ENCODE peak calls at places on chromosome 4, in eight cellular contexts. One of them, this sample, is unnamed.

GRCh38 chr4:99447079-99447478 is 11.9 kb upstream of the ADH7 start:
- DNase-seq in AG10803: peak
- DNase-seq in pancreas: no peak
- DNase-seq in SK-N-SH: no peak
- DNase-seq in GM23338: peak
- DNase-seq in choroid plexus epithelial cell: peak
- DNase-seq in neural progenitor cell: peak
- DNase-seq in ovary: no peak
- DNase-seq in this sample: peak

GRCh38 chr4:156977435-156978160 is 6.0 kb upstream of the PDGFC start:
- DNase-seq in AG10803: peak
- DNase-seq in pancreas: no peak
- DNase-seq in ovary: no peak
- DNase-seq in neural progenitor cell: no peak
- DNase-seq in GM23338: no peak
- DNase-seq in SK-N-SH: no peak
- DNase-seq in choroid plexus epithelial cell: peak
- DNase-seq in this sample: peak

GRCh38 chr4:73127839-73128448 is 58.4 kb upstream of the COX18 start:
- DNase-seq in neural progenitor cell: peak
- DNase-seq in SK-N-SH: peak
- DNase-seq in GM23338: peak
- DNase-seq in AG10803: peak
- DNase-seq in pancreas: no peak
- DNase-seq in ovary: no peak
- DNase-seq in choroid plexus epithelial cell: peak
- DNase-seq in this sample: peak

GRCh38 chr4:7734651-7735260 is 204.9 kb downstream of the AFAP1 start:
- DNase-seq in GM23338: no peak
- DNase-seq in AG10803: no peak
- DNase-seq in ovary: no peak
- DNase-seq in choroid plexus epithelial cell: no peak
- DNase-seq in pancreas: no peak
- DNase-seq in neural progenitor cell: no peak
- DNase-seq in SK-N-SH: no peak
- DNase-seq in this sample: no peak

GRCh38 chr4:121726642-121727268 is 30.0 kb upstream of the ANXA5 start:
- DNase-seq in choroid plexus epithelial cell: peak
- DNase-seq in GM23338: peak
- DNase-seq in SK-N-SH: peak
- DNase-seq in ovary: no peak
- DNase-seq in pancreas: no peak
- DNase-seq in AG10803: peak
- DNase-seq in neural progenitor cell: peak
- DNase-seq in this sample: peak

GRCh38 chr4:121714548-121714947 is 17.8 kb upstream of the ANXA5 start:
- DNase-seq in SK-N-SH: no peak
- DNase-seq in pancreas: no peak
- DNase-seq in neural progenitor cell: no peak
- DNase-seq in GM23338: no peak
- DNase-seq in AG10803: no peak
- DNase-seq in choroid plexus epithelial cell: no peak
- DNase-seq in ovary: no peak
- DNase-seq in this sample: no peak

GRCh38 chr4:137509855-137510282 is 22.4 kb downstream of the PCDH18 start:
- DNase-seq in neural progenitor cell: no peak
- DNase-seq in GM23338: no peak
- DNase-seq in AG10803: no peak
- DNase-seq in ovary: no peak
- DNase-seq in SK-N-SH: no peak
- DNase-seq in choroid plexus epithelial cell: peak
- DNase-seq in pancreas: no peak
- DNase-seq in this sample: peak

GRCh38 chr4:88359558-88359957 is 19.1 kb upstream of the HERC6 start:
- DNase-seq in choroid plexus epithelial cell: no peak
- DNase-seq in AG10803: no peak
- DNase-seq in GM23338: no peak
- DNase-seq in ovary: no peak
- DNase-seq in neural progenitor cell: no peak
- DNase-seq in SK-N-SH: no peak
- DNase-seq in pancreas: no peak
- DNase-seq in this sample: no peak

GRCh38 chr4:8148785-8149435 is 9.7 kb downstream of the ABLIM2 start:
- DNase-seq in AG10803: no peak
- DNase-seq in GM23338: no peak
- DNase-seq in SK-N-SH: no peak
- DNase-seq in ovary: no peak
- DNase-seq in choroid plexus epithelial cell: no peak
- DNase-seq in neural progenitor cell: no peak
- DNase-seq in pancreas: no peak
- DNase-seq in this sample: no peak

GRCh38 chr4:176584031-176584430 is 208.7 kb downstream of the VEGFC start:
- DNase-seq in pancreas: no peak
- DNase-seq in GM23338: no peak
- DNase-seq in SK-N-SH: no peak
- DNase-seq in choroid plexus epithelial cell: peak
- DNase-seq in AG10803: peak
- DNase-seq in ovary: no peak
- DNase-seq in neural progenitor cell: no peak
- DNase-seq in this sample: peak

GRCh38 chr4:26242451-26242850 is 78.4 kb upstream of the RBPJ start:
- DNase-seq in GM23338: no peak
- DNase-seq in choroid plexus epithelial cell: peak
- DNase-seq in AG10803: peak
- DNase-seq in SK-N-SH: no peak
- DNase-seq in ovary: no peak
- DNase-seq in pancreas: no peak
- DNase-seq in neural progenitor cell: no peak
- DNase-seq in this sample: no peak

GRCh38 chr4:74283614-74284013 is 24.7 kb upstream of the EPGN start:
- DNase-seq in SK-N-SH: no peak
- DNase-seq in neural progenitor cell: no peak
- DNase-seq in pancreas: no peak
- DNase-seq in ovary: no peak
- DNase-seq in GM23338: no peak
- DNase-seq in AG10803: peak
- DNase-seq in choroid plexus epithelial cell: peak
- DNase-seq in this sample: peak

GRCh38 chr4:5158391-5158770 is 107.1 kb downstream of the STK32B start:
- DNase-seq in pancreas: no peak
- DNase-seq in GM23338: no peak
- DNase-seq in neural progenitor cell: peak
- DNase-seq in choroid plexus epithelial cell: no peak
- DNase-seq in SK-N-SH: no peak
- DNase-seq in ovary: no peak
- DNase-seq in AG10803: no peak
- DNase-seq in this sample: no peak

GRCh38 chr4:151854731-151855130 is 93.9 kb upstream of the GATB start:
- DNase-seq in ovary: no peak
- DNase-seq in GM23338: no peak
- DNase-seq in SK-N-SH: no peak
- DNase-seq in choroid plexus epithelial cell: no peak
- DNase-seq in neural progenitor cell: no peak
- DNase-seq in AG10803: no peak
- DNase-seq in pancreas: no peak
- DNase-seq in this sample: no peak

GRCh38 chr4:140423106-140423505 is 4.3 kb downstream of the CLGN start:
- DNase-seq in GM23338: no peak
- DNase-seq in pancreas: no peak
- DNase-seq in SK-N-SH: no peak
- DNase-seq in ovary: no peak
- DNase-seq in neural progenitor cell: no peak
- DNase-seq in AG10803: peak
- DNase-seq in choroid plexus epithelial cell: peak
- DNase-seq in this sample: no peak

GRCh38 chr4:155342142-155342541 is 34.6 kb downstream of the MAP9 start:
- DNase-seq in neural progenitor cell: no peak
- DNase-seq in SK-N-SH: no peak
- DNase-seq in pancreas: no peak
- DNase-seq in GM23338: no peak
- DNase-seq in ovary: no peak
- DNase-seq in AG10803: peak
- DNase-seq in choroid plexus epithelial cell: peak
- DNase-seq in this sample: peak

GRCh38 chr4:26022346-26022891 is 108.4 kb downstream of the SMIM20 start:
- DNase-seq in ovary: no peak
- DNase-seq in neural progenitor cell: no peak
- DNase-seq in choroid plexus epithelial cell: peak
- DNase-seq in GM23338: no peak
- DNase-seq in AG10803: peak
- DNase-seq in pancreas: peak
- DNase-seq in SK-N-SH: no peak
- DNase-seq in this sample: peak

GRCh38 chr4:120723986-120724385 is 198.5 kb downstream of the PRDM5 start:
- DNase-seq in AG10803: no peak
- DNase-seq in SK-N-SH: no peak
- DNase-seq in pancreas: no peak
- DNase-seq in ovary: no peak
- DNase-seq in neural progenitor cell: no peak
- DNase-seq in GM23338: no peak
- DNase-seq in choroid plexus epithelial cell: no peak
- DNase-seq in this sample: peak

GRCh38 chr4:125979868-125980412 is 665.2 kb downstream of the FAT4 start:
- DNase-seq in SK-N-SH: no peak
- DNase-seq in GM23338: no peak
- DNase-seq in ovary: no peak
- DNase-seq in pancreas: no peak
- DNase-seq in AG10803: peak
- DNase-seq in choroid plexus epithelial cell: no peak
- DNase-seq in neural progenitor cell: no peak
- DNase-seq in this sample: no peak

GRCh38 chr4:176186067-176186466 is 9.3 kb downstream of the SPATA4 start:
- DNase-seq in pancreas: no peak
- DNase-seq in choroid plexus epithelial cell: no peak
- DNase-seq in ovary: no peak
- DNase-seq in neural progenitor cell: no peak
- DNase-seq in AG10803: no peak
- DNase-seq in GM23338: peak
- DNase-seq in SK-N-SH: no peak
- DNase-seq in this sample: no peak

GRCh38 chr4:98493305-98493704 is 165.1 kb downstream of the TSPAN5 start:
- DNase-seq in neural progenitor cell: no peak
- DNase-seq in GM23338: no peak
- DNase-seq in choroid plexus epithelial cell: no peak
- DNase-seq in ovary: no peak
- DNase-seq in pancreas: no peak
- DNase-seq in SK-N-SH: no peak
- DNase-seq in AG10803: no peak
- DNase-seq in this sample: no peak

GRCh38 chr4:75769044-75769443 is 44.7 kb downstream of the USO1 start:
- DNase-seq in AG10803: peak
- DNase-seq in pancreas: no peak
- DNase-seq in GM23338: no peak
- DNase-seq in SK-N-SH: no peak
- DNase-seq in neural progenitor cell: no peak
- DNase-seq in ovary: no peak
- DNase-seq in choroid plexus epithelial cell: peak
- DNase-seq in this sample: peak

GRCh38 chr4:11730545-11730944 is 301.9 kb upstream of the HS3ST1 start:
- DNase-seq in neural progenitor cell: no peak
- DNase-seq in GM23338: no peak
- DNase-seq in pancreas: no peak
- DNase-seq in ovary: no peak
- DNase-seq in choroid plexus epithelial cell: no peak
- DNase-seq in SK-N-SH: no peak
- DNase-seq in AG10803: no peak
- DNase-seq in this sample: no peak

GRCh38 chr4:100591156-100591876 is 73.5 kb upstream of the EMCN start:
- DNase-seq in choroid plexus epithelial cell: peak
- DNase-seq in AG10803: no peak
- DNase-seq in ovary: peak
- DNase-seq in SK-N-SH: no peak
- DNase-seq in neural progenitor cell: no peak
- DNase-seq in pancreas: peak
- DNase-seq in GM23338: no peak
- DNase-seq in this sample: no peak

GRCh38 chr4:96108146-96108545 is 268.3 kb downstream of the PDHA2 start:
- DNase-seq in choroid plexus epithelial cell: no peak
- DNase-seq in GM23338: no peak
- DNase-seq in ovary: no peak
- DNase-seq in neural progenitor cell: no peak
- DNase-seq in AG10803: no peak
- DNase-seq in pancreas: no peak
- DNase-seq in SK-N-SH: no peak
- DNase-seq in this sample: no peak

GRCh38 chr4:87033902-87034301 is 99.1 kb downstream of the AFF1 start:
- DNase-seq in choroid plexus epithelial cell: no peak
- DNase-seq in AG10803: no peak
- DNase-seq in neural progenitor cell: peak
- DNase-seq in GM23338: peak
- DNase-seq in ovary: no peak
- DNase-seq in SK-N-SH: no peak
- DNase-seq in pancreas: no peak
- DNase-seq in this sample: no peak
- TF ChIP-seq CTCF in choroid plexus epithelial cell: peak
- TF ChIP-seq CTCF in AG10803: no peak
- TF ChIP-seq CTCF in neural progenitor cell: peak
- TF ChIP-seq CTCF in GM23338: peak
- TF ChIP-seq CTCF in ovary: no peak
- TF ChIP-seq CTCF in SK-N-SH: no peak
- TF ChIP-seq CTCF in pancreas: no peak
- TF ChIP-seq CTCF in this sample: no peak

GRCh38 chr4:163544407-163545038 is 50.0 kb downstream of the TMA16 start:
- DNase-seq in SK-N-SH: peak
- DNase-seq in GM23338: peak
- DNase-seq in neural progenitor cell: peak
- DNase-seq in ovary: no peak
- DNase-seq in choroid plexus epithelial cell: peak
- DNase-seq in pancreas: peak
- DNase-seq in AG10803: peak
- DNase-seq in this sample: peak
- H3K4me3 ChIP-seq in SK-N-SH: peak
- H3K4me3 ChIP-seq in GM23338: no peak
- H3K4me3 ChIP-seq in neural progenitor cell: no peak
- H3K4me3 ChIP-seq in ovary: no peak
- H3K4me3 ChIP-seq in choroid plexus epithelial cell: peak
- H3K4me3 ChIP-seq in pancreas: no peak
- H3K4me3 ChIP-seq in AG10803: peak
- H3K4me3 ChIP-seq in this sample: peak

GRCh38 chr4:2673157-2673556 is 83.0 kb downstream of the TNIP2 start:
- DNase-seq in choroid plexus epithelial cell: peak
- DNase-seq in AG10803: no peak
- DNase-seq in SK-N-SH: no peak
- DNase-seq in GM23338: peak
- DNase-seq in pancreas: no peak
- DNase-seq in neural progenitor cell: peak
- DNase-seq in ovary: no peak
- DNase-seq in this sample: peak
- TF ChIP-seq CTCF in choroid plexus epithelial cell: peak
- TF ChIP-seq CTCF in AG10803: peak
- TF ChIP-seq CTCF in SK-N-SH: peak
- TF ChIP-seq CTCF in GM23338: peak
- TF ChIP-seq CTCF in pancreas: no peak
- TF ChIP-seq CTCF in neural progenitor cell: peak
- TF ChIP-seq CTCF in ovary: no peak
- TF ChIP-seq CTCF in this sample: peak

DNA sequence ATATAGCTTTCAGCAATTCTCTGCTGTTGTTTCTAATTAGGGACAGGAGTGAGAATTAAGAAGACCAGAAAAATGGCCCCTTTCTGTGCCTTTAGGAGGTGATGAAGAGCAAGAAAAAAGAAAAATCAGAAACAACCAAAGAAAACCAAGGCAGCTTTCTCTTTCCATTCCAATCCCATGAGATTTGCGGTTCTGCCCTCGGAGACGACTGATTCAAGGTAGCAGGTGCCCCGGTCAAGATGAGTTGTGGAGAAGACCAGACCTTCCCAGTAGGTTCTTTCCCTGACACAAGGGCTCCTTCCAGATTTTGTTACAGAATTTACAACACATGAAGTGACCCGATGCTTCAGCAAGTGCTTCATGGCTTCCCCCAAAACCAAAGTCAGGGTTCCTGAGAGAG is 21.9 kb downstream of the TLR10 start:
- DNase-seq in AG10803: no peak
- DNase-seq in ovary: no peak
- DNase-seq in SK-N-SH: no peak
- DNase-seq in GM23338: no peak
- DNase-seq in choroid plexus epithelial cell: no peak
- DNase-seq in neural progenitor cell: no peak
- DNase-seq in pancreas: no peak
- DNase-seq in this sample: no peak
- H3K4me3 ChIP-seq in AG10803: no peak
- H3K4me3 ChIP-seq in ovary: no peak
- H3K4me3 ChIP-seq in SK-N-SH: no peak
- H3K4me3 ChIP-seq in GM23338: no peak
- H3K4me3 ChIP-seq in choroid plexus epithelial cell: no peak
- H3K4me3 ChIP-seq in neural progenitor cell: no peak
- H3K4me3 ChIP-seq in pancreas: no peak
- H3K4me3 ChIP-seq in this sample: no peak

This sample was measured in fibroblast of villous mesenchyme.